ENCODE peak calls at places on chromosomes 6 and 20, in eight cellular contexts. F is MCF 10A, T is kidney, R is AG09309, H is BJ, E is HCT116, A is B cell, C is astrocyte of the spinal cord. X is an unnamed sample.

GRCh38 chr6:2101213-2101612 is 144.2 kb downstream of the GMDS start:
- DNase-seq in F (peak; percentile 42), T (no peak), R (no peak), H (no peak), E (no peak), A (no peak), C (no peak), X (no peak)

GRCh38 chr20:45156728-45157127 is 18.0 kb upstream of the PI3 start:
- DNase-seq in F (no peak), T (no peak), R (no peak), H (no peak), E (no peak), A (no peak), C (no peak), X (no peak)

GRCh38 chr6:91633374-91634184 is 1046.7 kb upstream of the MAP3K7 start:
- DNase-seq in F (no peak), T (no peak), R (no peak), H (no peak), E (no peak), A (no peak), C (no peak), X (no peak)

GRCh38 chr6:16148498-16148897 is 19.6 kb downstream of the MYLIP start:
- DNase-seq in F (no peak), T (peak; percentile 82), R (no peak), H (no peak), E (no peak), A (no peak), C (no peak), X (no peak)

GRCh38 chr6:143536461-143536865 is 24.9 kb upstream of the FUCA2 start:
- DNase-seq in F (peak; percentile 43), T (peak; percentile 88), R (no peak), H (no peak), E (no peak), A (peak; percentile 56), C (peak; percentile 35), X (peak; percentile 57)

GRCh38 chr20:48042628-48043027 is 257.3 kb upstream of the SULF2 start:
- DNase-seq in F (no peak), T (no peak), R (no peak), H (no peak), E (no peak), A (no peak), C (no peak), X (no peak)

GRCh38 chr6:137145421-137145820 is 28.0 kb downstream of the IL22RA2 start:
- DNase-seq in F (peak; percentile 21), T (no peak), R (no peak), H (no peak), E (no peak), A (no peak), C (no peak), X (no peak)

GRCh38 chr6:107495196-107495643 is 5.3 kb downstream of the SOBP start:
- DNase-seq in F (no peak), T (no peak), R (no peak), H (no peak), E (no peak), A (no peak), C (peak; percentile 50), X (no peak)

GRCh38 chr6:38567436-38567835 is 72.3 kb downstream of the BTBD9 start:
- DNase-seq in F (peak; percentile 77), T (peak; percentile 81), R (peak; percentile 83), H (no peak), E (peak; percentile 21), A (no peak), C (peak; percentile 90), X (no peak)

GRCh38 chr6:46979206-46979605 is 57.5 kb upstream of the ADGRF5 start:
- DNase-seq in F (no peak), T (no peak), R (no peak), H (no peak), E (no peak), A (no peak), C (no peak), X (no peak)

GRCh38 chr6:46985943-46986342 is 56.2 kb downstream of the ADGRF1 start:
- DNase-seq in F (peak; percentile 63), T (no peak), R (no peak), H (no peak), E (no peak), A (no peak), C (peak; percentile 27), X (no peak)

DNA sequence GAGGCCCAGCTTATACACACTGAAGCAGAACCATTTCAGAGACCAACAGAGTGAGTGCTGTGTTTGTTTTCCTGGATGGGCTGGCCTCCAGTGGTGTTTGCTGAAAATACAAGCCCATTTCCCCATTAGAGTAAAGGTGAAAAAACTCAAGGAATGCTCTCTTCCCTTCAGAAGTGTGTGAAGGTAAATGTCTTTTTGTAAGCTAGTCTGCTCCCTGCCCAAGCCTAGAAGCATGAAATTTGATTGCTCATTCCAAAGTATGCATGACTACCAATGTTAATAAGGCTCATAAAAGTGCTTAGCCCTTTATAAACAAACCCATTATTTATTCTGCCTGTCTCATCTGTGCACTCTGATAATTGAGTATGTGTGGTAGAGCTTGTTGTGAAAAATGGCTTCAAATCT is 59.1 kb downstream of the ADGRF1 start:
- DNase-seq in F (no peak), T (no peak), R (peak; percentile 57), H (peak; percentile 74), E (no peak), A (no peak), C (peak; percentile 30), X (no peak)
- TF ChIP-seq CTCF in F (no peak), T (no peak), R (no peak), H (peak; percentile 4), E (peak; percentile 5), A (no peak), C (no peak), X (no peak)

DNA sequence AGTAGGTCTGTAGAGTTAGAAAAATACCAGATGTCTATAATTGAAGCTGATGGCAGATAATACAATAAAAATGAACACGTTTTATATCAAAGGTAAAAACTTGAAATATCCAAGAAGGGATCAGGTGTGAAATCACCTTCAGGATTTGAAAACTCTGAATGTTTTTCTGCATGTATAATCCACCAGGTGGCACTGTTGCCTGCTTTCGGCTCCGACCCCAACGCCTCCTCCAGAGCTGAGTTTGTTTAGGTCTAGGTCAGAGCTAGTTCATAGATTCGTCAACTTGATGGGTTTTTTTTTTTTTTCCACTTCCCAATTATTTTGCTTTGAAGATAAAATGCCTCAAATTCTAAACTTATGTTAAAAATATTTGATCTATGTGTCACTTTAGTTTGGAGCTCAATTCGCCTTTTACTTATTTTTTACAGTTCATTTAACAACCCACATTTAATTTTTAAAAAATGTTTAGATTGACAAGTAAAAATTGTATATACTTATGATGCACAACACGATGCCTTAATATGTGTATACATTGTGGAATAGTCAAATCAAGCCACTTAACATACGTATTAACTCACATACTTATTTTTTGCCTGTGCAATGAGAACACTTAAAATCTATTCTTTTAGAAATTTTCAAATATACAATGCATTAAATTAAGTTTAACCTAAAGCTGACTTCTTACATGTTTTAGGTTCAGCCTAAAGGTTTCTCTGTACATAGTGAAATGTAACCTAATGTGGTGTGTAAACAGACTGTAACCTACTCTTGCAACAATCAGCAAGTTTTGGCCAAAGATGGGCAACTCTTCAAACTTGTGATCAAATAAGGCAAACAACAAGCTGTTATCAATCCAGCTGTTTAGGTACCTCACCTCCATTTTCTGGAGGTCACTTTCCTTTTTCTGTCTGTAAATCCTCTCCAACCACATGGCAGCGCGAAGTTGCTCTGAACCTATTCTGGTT is 39.4 kb upstream of the ENPP4 start:
- DNase-seq in F (peak; percentile 57), T (peak; percentile 79), R (peak; percentile 5), H (no peak), E (peak; percentile 41), A (peak; percentile 71), C (peak; percentile 49), X (peak; percentile 76)
- TF ChIP-seq CTCF in F (peak; percentile 62), T (peak; percentile 87), R (peak; percentile 74), H (peak; percentile 74), E (peak; percentile 79), A (peak; percentile 93), C (peak; percentile 77), X (peak; percentile 84)

GRCh38 chr20:63453029-63453523 is 19.4 kb downstream of the KCNQ2 start:
- DNase-seq in F (no peak), T (no peak), R (no peak), H (no peak), E (no peak), A (no peak), C (no peak), X (peak; percentile 44)
- TF ChIP-seq CTCF in F (no peak), T (no peak), R (peak; percentile 21), H (peak; percentile 5), E (no peak), A (no peak), C (no peak), X (peak; percentile 20)

GRCh38 chr6:145086197-145086596 is 649.1 kb downstream of the EPM2A start:
- DNase-seq in F (peak; percentile 87), T (no peak), R (no peak), H (no peak), E (no peak), A (no peak), C (peak; percentile 38), X (no peak)

GRCh38 chr6:145082359-145082758 is 653.0 kb downstream of the EPM2A start:
- DNase-seq in F (no peak), T (no peak), R (no peak), H (no peak), E (no peak), A (no peak), C (no peak), X (no peak)

GRCh38 chr6:145080651-145081050 is 654.7 kb downstream of the EPM2A start:
- DNase-seq in F (no peak), T (no peak), R (no peak), H (no peak), E (no peak), A (no peak), C (no peak), X (no peak)

GRCh38 chr6:145077382-145077781 is 657.9 kb downstream of the EPM2A start:
- DNase-seq in F (no peak), T (no peak), R (no peak), H (no peak), E (no peak), A (no peak), C (no peak), X (no peak)

DNA sequence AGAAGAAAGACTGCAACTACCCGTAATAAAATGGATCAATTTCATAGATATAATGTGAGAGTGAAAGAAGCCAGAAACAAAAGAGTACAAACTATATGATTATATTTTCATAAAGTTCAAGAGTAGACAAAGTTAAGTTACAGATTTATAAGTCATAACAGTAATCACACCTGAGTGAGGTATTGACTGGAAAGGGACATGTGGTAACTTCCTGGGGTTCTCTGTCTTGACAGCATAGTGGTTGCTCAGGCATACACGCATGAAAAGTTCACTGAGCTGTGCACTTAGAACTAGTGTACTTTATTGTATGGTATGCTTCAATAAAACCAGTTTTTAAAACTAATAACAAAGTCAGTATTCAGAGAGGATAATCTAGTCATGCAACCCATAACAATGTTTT is 653.6 kb downstream of the EPM2A start:
- DNase-seq in F (no peak), T (no peak), R (no peak), H (no peak), E (no peak), A (no peak), C (no peak), X (no peak)
- TF ChIP-seq CTCF in F (no peak), T (no peak), R (no peak), H (no peak), E (no peak), A (no peak), C (no peak), X (no peak)

DNA sequence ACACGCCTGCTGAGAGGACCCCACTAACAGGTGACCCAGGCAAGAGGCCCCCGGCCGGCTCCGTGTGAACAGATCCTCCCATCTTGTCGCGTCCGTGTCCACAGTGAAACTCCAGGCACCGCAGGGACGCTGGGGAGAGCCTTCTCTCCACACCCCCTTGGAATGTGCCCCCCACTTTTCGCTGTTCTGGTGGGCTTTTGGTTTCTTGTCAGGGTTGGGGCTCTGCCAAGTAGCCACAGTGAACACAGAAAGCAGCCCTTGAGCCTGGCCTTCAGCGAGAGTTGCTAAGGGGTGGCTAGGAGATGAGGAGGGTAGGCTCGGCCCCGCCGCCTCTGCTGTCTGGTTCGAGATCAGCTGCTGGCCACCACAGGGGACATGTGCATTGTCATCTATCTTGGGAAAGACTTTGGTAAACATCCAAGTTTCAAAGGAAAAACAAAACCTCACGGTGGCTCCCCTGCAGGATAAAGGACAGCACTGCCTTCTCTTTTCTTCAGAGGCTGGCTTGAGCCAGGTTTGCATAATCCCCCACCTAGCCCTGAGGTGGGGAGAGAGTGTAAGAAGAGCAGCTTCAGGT is 22.7 kb downstream of the SYNDIG1 start:
- DNase-seq in F (no peak), T (no peak), R (no peak), H (no peak), E (no peak), A (no peak), C (no peak), X (no peak)
- TF ChIP-seq CTCF in F (no peak), T (no peak), R (no peak), H (no peak), E (no peak), A (no peak), C (no peak), X (no peak)

X was measured in activated CD8-positive, alpha-beta T cell treated with anti-CD3 and anti-CD28 coated beads for 36 hours.